ENCODE peak calls at places on chromosomes 7 and 10, in four cellular contexts. D is K562, J is H1, S is HepG2. X is an unnamed sample.

GRCh38 chr7:24926623-24927539 is 53.1 kb downstream of the OSBPL3 start:
- DNase-seq in J (no peak), D (no peak), S (no peak), X (no peak)

GRCh38 chr7:20275637-20276036 is 55.1 kb upstream of the ITGB8 start:
- DNase-seq in D (no peak), J (no peak), S (no peak), X (no peak)

GRCh38 chr10:95445223-95445836 is 115.8 kb downstream of the SORBS1 start:
- DNase-seq in S (no peak), J (no peak), D (no peak), X (no peak)

GRCh38 chr10:30510184-30510931 is 76.4 kb downstream of the MAP3K8 start:
- DNase-seq in S (no peak), D (peak), J (no peak), X (no peak)

GRCh38 chr10:84264611-84265141 is 19.8 kb downstream of the RGR start:
- DNase-seq in D (peak), S (peak), J (peak), X (no peak)

GRCh38 chr7:144118341-144118740 is 4.6 kb upstream of the OR2A14 start:
- DNase-seq in J (no peak), S (no peak), D (no peak), X (no peak)

GRCh38 chr7:103636153-103636552 is 190.1 kb upstream of the SLC26A5 start:
- DNase-seq in J (no peak), D (no peak), S (no peak), X (no peak)

GRCh38 chr10:110651044-110651958 is 7.2 kb downstream of the RBM20 start:
- DNase-seq in J (no peak), S (no peak), D (peak), X (no peak)

GRCh38 chr10:48399056-48399541 is 92.6 kb downstream of the MAPK8 start:
- DNase-seq in S (no peak), D (no peak), J (no peak), X (no peak)

GRCh38 chr10:33132626-33133025 is 174.6 kb upstream of the ITGB1 start:
- DNase-seq in J (no peak), S (no peak), D (peak), X (no peak)

GRCh38 chr10:4307784-4308364 is 518.1 kb upstream of the AKR1E2 start:
- DNase-seq in D (no peak), J (no peak), S (no peak), X (no peak)

GRCh38 chr10:57696641-57697040 is 571.1 kb downstream of the IPMK start:
- DNase-seq in D (no peak), S (peak), J (no peak), X (no peak)

GRCh38 chr10:101323495-101323894 is 30.5 kb upstream of the BTRC start:
- DNase-seq in J (no peak), S (no peak), D (no peak), X (no peak)

GRCh38 chr10:131722121-131722520 is 178.7 kb upstream of the PPP2R2D start:
- DNase-seq in S (no peak), J (no peak), D (no peak), X (no peak)

GRCh38 chr7:3771906-3772305 is 470.9 kb downstream of the SDK1 start:
- DNase-seq in S (no peak), D (no peak), J (no peak), X (no peak)

GRCh38 chr7:35003679-35004278 is 33.5 kb downstream of the DPY19L1 start:
- DNase-seq in S (peak), J (no peak), D (peak), X (no peak)

GRCh38 chr10:130905386-130905785 is 406.1 kb downstream of the TCERG1L start:
- DNase-seq in D (no peak), S (no peak), J (no peak), X (no peak)

GRCh38 chr7:130793855-130794618 is 60.0 kb upstream of the KLF14 start:
- DNase-seq in S (peak), D (peak), J (no peak), X (no peak)

GRCh38 chr10:69069090-69070042 is 18.5 kb upstream of the SRGN start:
- DNase-seq in J (no peak), D (peak), S (no peak), X (no peak)

GRCh38 chr7:24840543-24840942 is 83.3 kb upstream of the GSDME start:
- DNase-seq in S (no peak), J (no peak), D (no peak), X (no peak)

GRCh38 chr10:119090968-119091367 is 10.4 kb upstream of the EIF3A start:
- DNase-seq in S (no peak), J (no peak), D (peak), X (no peak)

GRCh38 chr7:97018775-97019535 is 5.7 kb downstream of the DLX5 start:
- DNase-seq in D (no peak), J (no peak), S (no peak), X (no peak)

GRCh38 chr7:157126921-157127320 is 11.8 kb upstream of the UBE3C start:
- DNase-seq in S (no peak), D (no peak), J (no peak), X (no peak)
- TF ChIP-seq BRCA1 in S (no peak), D (no peak), J (no peak), X (no peak)

DNA sequence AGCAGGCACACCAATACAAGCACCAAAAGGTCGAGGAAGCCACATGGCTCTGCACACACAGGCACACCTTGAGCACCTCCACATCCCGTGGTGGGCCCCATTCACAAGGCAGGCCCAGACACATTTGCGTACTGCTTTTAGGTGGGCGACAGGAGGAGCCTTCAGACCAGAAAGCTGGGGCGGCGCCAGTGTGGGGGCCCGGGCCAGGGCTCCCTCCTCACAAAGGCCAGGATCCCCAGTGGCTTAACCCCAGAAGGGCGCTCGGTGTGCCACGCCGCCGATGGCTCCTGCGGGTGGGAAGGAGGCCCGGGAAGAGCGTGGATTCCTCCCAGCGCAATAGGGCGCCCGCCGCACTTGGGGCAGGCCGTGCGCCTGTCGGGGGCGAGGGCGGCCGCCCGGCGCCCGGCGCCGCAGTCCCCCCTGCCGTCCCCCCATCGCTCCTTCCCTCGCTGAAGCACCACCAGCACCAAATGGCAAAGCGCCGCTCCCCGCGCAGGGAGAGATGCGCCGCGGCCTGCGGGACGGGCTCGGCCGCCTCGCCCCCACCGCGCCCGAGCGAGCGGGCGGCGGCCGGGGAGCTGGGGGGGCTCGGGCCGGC is 2.9 kb upstream of the SMARCD3 start:
- DNase-seq in D (peak), S (no peak), J (no peak), X (no peak)
- TF ChIP-seq BRCA1 in D (no peak), S (no peak), J (no peak), X (no peak)

GRCh38 chr7:1025747-1026581 is 18.4 kb upstream of the GPR146 start:
- DNase-seq in D (no peak), S (no peak), J (no peak), X (no peak)
- TF ChIP-seq BRCA1 in D (no peak), S (no peak), J (no peak), X (no peak)

GRCh38 chr7:68371985-68372384 is 1226.3 kb upstream of the AUTS2 start:
- DNase-seq in J (no peak), D (no peak), S (no peak), X (no peak)
- TF ChIP-seq BRCA1 in J (no peak), D (no peak), S (no peak), X (no peak)

DNA sequence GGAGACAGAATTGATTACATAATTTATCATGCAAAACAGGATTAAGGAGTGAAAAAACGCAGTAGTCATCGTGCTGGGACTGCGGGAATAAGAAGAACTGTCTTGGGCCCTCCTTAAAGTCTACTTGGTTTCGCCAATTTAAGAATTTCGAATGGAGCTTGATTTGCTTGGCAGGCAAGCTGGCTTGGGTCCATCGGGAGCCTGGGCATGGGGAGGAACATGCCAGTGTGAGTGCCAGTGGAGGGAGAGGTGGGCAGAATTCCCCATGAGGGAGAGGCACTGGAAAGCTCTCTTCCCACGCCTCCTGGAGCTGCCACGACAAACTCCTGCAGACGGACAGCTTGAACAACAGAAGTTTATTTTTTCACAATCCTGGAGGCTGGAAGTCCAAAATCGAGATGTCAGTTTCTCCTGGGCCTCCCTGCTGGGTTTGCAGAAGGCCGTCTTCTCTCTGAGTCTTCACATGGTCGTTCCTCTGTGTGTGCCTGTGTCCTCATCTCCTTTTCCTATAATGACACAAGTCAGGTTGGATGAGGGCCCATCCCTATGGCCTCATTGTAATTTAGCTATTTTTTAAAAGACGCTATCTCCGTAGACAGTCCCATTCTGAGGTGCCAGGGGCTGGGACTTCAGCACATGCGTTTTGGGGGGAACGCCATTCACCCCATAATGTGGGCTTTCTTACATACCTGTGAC is 528.7 kb upstream of the DPP6 start:
- DNase-seq in S (no peak), J (no peak), D (no peak), X (no peak)
- TF ChIP-seq BRCA1 in S (no peak), J (no peak), D (no peak), X (no peak)

DNA sequence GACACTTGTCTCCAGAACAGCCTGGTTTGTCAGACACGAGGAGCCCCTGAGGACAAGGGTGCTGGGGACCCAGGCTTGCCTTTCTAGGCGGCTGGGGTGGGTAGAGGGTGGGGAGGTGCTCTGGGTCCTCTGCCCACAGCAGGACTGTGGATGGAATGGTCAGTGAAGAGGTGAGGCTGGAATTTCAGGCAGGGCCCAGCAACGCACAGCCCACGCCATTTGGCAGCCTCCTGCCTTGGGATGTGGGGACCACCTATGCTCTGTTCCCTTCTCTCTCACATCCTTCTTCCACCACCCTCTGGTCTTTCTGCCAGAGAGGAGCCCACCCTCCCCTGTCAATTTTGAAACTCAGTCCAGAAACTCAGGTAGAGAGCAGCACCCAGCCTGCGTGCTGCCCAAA is 103.2 kb downstream of the CXCL12 start:
- DNase-seq in S (no peak), D (no peak), J (no peak), X (no peak)
- TF ChIP-seq BRCA1 in S (no peak), D (no peak), J (no peak), X (no peak)

DNA sequence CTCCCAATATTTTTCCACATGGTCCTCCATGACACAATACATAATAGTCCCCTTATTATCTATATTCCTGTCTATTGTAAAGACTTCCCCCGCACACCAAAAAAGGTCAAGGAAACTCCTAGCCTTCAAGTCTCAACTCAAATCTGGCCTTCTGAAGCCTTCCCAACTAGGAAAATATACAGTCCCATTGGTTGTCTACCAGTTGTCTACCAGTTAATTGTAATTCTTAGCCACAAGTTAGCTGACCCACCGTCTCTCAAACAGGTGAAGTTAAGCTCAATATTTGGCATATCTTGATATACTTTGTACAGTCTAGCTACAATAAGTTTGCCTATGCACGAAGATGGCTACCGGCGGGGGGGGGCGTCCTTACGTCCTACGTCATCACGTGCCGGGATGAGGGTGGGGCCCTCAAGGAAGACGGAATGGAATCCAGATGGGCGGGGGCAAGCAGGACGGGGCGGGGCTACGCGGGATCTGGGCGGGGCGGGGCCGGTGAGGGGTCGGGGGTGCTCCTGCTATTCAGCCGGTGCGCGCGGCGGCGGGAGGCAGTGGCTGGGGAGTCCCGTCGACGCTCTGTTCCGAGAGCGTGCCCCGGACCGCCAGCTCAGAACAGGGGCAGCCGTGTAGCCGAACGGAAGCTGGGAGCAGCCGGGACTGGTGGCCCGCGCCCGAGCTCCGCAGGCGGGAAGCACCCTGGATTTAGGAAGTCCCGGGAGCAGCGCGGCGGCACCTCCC is at the start of gene AHR:
- DNase-seq in D (no peak), S (peak), J (peak), X (peak)
- TF ChIP-seq BRCA1 in D (no peak), S (peak), J (no peak), X (no peak)

GRCh38 chr10:3235996-3236510 is 63.5 kb upstream of the PITRM1 start:
- DNase-seq in D (no peak), S (no peak), J (no peak), X (no peak)
- TF ChIP-seq BRCA1 in D (no peak), S (no peak), J (no peak), X (no peak)